ENCODE peak calls at places on chromosomes 6 and 20, in five cellular contexts. I is cardiac muscle cell; Q is breast epithelium; P is effector memory CD4-positive, alpha-beta T cell; X is aorta. T is an unnamed sample.
A peak's percentile ranks its signal among the peaks of the same experiment; 100 is the strongest.

GRCh38 chr20:45470939-45471338 is 1.4 kb downstream of the WFDC2 start:
- DNase-seq in I (peak; percentile 17), Q (no peak), P (no peak), X (no peak), T (no peak)

GRCh38 chr6:52022675-52023074 is 64.7 kb downstream of the PKHD1 start:
- DNase-seq in I (no peak), Q (no peak), P (no peak), X (no peak), T (no peak)

GRCh38 chr6:100267721-100268123 is 197.0 kb downstream of the SIM1 start:
- DNase-seq in I (no peak), Q (no peak), P (no peak), X (no peak), T (no peak)

GRCh38 chr20:1566701-1567100 is 9.2 kb upstream of the SIRPD start:
- DNase-seq in I (no peak), Q (no peak), P (no peak), X (no peak), T (no peak)

GRCh38 chr20:48597521-48598302 is 230.1 kb downstream of the PREX1 start:
- DNase-seq in I (no peak), Q (peak; percentile 48), P (no peak), X (peak; percentile 73), T (peak; percentile 32)

GRCh38 chr20:49835031-49835430 is 22.4 kb downstream of the SLC9A8 start:
- DNase-seq in I (no peak), Q (no peak), P (no peak), X (no peak), T (no peak)

GRCh38 chr20:41276317-41276751 is 41.2 kb downstream of the ZHX3 start:
- DNase-seq in I (peak; percentile 7), Q (no peak), P (no peak), X (no peak), T (no peak)

GRCh38 chr6:15456422-15456821 is 206.4 kb downstream of the DTNBP1 start:
- DNase-seq in I (no peak), Q (no peak), P (no peak), X (no peak), T (no peak)

GRCh38 chr6:12232339-12232738 is 57.8 kb upstream of the EDN1 start:
- DNase-seq in I (no peak), Q (no peak), P (no peak), X (no peak), T (no peak)

GRCh38 chr20:4326194-4327065 is 311.1 kb upstream of the RNF24 start:
- DNase-seq in I (no peak), Q (no peak), P (no peak), X (no peak), T (no peak)

GRCh38 chr6:62714112-62714511 is 428.1 kb upstream of the KHDRBS2 start:
- DNase-seq in I (no peak), Q (no peak), P (no peak), X (no peak), T (no peak)

GRCh38 chr6:161139766-161140553 is 133.9 kb downstream of the AGPAT4 start:
- DNase-seq in I (no peak), Q (no peak), P (peak; percentile 20), X (peak; percentile 79), T (no peak)

GRCh38 chr20:4697189-4697873 is 24.4 kb upstream of the PRND start:
- DNase-seq in I (no peak), Q (no peak), P (no peak), X (no peak), T (no peak)

GRCh38 chr6:143164565-143165105 is 103.9 kb downstream of the AIG1 start:
- DNase-seq in I (no peak), Q (no peak), P (no peak), X (no peak), T (no peak)

GRCh38 chr6:7150381-7151064 is 42.8 kb downstream of the RREB1 start:
- DNase-seq in I (no peak), Q (no peak), P (no peak), X (no peak), T (no peak)

GRCh38 chr20:32510601-32511357 is 74.4 kb downstream of the NOL4L start:
- DNase-seq in I (peak; percentile 45), Q (no peak), P (no peak), X (peak; percentile 43), T (no peak)

GRCh38 chr6:287500-287883 is 4.8 kb upstream of the DUSP22 start:
- DNase-seq in I (no peak), Q (no peak), P (no peak), X (no peak), T (no peak)

GRCh38 chr6:138546733-138547185 is 47.5 kb upstream of the NHSL1 start:
- DNase-seq in I (no peak), Q (no peak), P (no peak), X (no peak), T (no peak)

DNA sequence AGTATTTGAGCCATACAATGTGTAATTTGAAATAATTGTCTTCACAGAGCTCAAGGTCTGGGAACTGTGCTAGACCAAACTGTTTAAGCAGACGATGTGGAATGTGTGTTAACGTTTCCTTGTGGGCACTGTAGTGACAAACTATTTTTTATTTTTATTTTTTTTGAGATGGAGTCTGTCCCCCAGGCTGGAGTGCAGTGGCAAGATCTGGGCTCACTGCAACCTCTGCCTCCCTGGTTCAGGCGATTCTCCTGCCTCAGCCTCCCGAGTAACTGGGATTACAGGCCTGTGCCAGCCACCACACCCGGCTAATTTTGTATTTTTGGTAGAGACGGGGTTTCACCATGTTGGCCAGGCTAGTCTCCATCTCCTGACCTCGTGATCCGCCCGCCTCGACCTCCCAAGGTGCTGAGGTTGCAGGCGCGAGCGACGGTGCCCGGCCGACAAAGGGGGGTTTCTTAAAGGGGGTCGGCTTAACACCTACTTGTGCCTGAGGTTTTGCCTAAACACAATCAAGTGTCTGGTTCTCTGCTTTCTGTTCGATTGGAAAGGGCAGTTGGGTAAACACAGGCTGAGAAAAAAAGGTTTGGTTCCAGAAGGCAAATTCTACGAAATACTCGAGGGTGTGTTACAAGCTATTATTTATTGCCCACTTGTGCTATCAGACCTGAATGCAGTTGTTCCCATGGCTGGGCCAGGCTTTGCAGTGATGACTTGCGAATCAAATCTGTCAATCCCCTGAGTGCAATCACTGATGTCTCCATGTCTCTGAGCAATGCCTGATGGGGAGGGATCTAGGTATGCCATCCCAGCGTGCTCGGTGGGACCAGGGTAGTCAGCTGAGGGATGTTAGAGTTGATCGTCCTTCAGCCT is 1.3 kb downstream of the NOP56 start:
- DNase-seq in I (no peak), Q (no peak), P (no peak), X (no peak), T (no peak)
- H3K27ac ChIP-seq in I (peak overlapping the region; percentile 85), Q (no peak overlapping the region), P (peak overlapping the region; percentile 90), X (no peak overlapping the region), T (no peak overlapping the region)

GRCh38 chr6:5028921-5029320 is 25.1 kb upstream of the RPP40 start:
- DNase-seq in I (no peak), Q (no peak), P (no peak), X (no peak), T (no peak)

GRCh38 chr6:5029609-5030008 is 25.8 kb upstream of the RPP40 start:
- DNase-seq in I (no peak), Q (no peak), P (no peak), X (no peak), T (no peak)

GRCh38 chr6:5023923-5024322 is 20.1 kb upstream of the RPP40 start:
- DNase-seq in I (no peak), Q (no peak), P (no peak), X (no peak), T (no peak)

GRCh38 chr6:5028301-5028700 is 24.5 kb upstream of the RPP40 start:
- DNase-seq in I (no peak), Q (no peak), P (no peak), X (no peak), T (no peak)

GRCh38 chr6:5025911-5026819 is 22.3 kb upstream of the RPP40 start:
- DNase-seq in I (peak; percentile 74), Q (no peak), P (no peak), X (peak; percentile 87), T (no peak)
- H3K4me3 ChIP-seq in I (peak overlapping the region; percentile 29), Q (peak overlapping the region; percentile 52), P (no peak overlapping the region), X (peak overlapping the region; percentile 96), T (peak overlapping the region; percentile 19)

GRCh38 chr6:35722121-35722761 is 14.6 kb upstream of the ARMC12 start:
- DNase-seq in I (no peak), Q (no peak), P (no peak), X (no peak), T (peak; percentile 86)

GRCh38 chr6:35719407-35719829 is 17.4 kb upstream of the ARMC12 start:
- DNase-seq in I (no peak), Q (no peak), P (no peak), X (peak; percentile 53), T (no peak)

GRCh38 chr6:35718911-35719381 is 17.9 kb upstream of the ARMC12 start:
- DNase-seq in I (no peak), Q (peak; percentile 19), P (no peak), X (no peak), T (peak; percentile 52)

GRCh38 chr6:35718354-35718695 is 18.5 kb upstream of the ARMC12 start:
- DNase-seq in I (no peak), Q (no peak), P (no peak), X (no peak), T (no peak)

DNA sequence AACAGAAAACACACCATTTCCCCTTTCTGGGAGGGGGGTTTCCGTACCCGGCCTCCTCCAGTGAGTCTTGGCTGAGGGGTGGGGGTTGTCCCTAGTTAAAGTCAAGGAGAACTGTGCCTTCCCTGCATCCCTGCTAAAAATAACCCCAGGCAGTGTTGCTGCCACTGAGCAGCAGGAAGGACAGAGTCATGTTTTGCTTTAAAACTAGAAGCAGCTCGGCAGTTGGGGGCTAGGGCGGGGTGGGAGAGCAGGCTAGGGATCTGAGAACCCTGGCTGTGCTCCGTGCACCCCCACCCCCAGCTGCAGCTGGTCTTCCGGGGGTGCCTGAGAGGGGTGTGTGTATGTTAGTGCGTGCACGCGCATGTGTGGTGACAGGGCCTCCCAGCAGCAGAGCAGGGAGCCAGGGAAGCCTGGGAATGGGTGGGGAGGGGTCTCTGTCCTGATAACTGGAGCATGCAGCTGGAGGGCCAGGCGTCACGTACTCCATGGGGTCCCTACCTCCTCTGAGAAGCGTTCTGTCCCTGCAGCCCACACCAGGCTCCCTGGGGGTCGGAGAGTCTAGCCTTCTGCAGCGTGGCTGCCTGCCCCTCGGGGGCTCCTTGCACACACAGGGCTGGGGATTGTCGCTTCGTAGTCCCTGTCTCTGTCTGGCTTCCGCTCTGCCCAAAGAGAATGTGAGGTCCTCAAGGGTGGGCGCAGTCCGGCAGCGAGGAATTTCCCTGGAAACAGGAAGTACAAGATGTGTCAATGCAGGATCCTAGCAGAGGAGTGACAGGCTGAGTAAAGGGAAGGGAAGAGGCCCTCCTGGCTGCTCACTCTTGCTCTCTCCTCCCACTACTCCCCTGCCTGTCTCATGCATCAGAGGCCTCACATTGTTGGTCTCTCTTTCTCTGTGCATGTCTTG is 16.8 kb upstream of the ARMC12 start:
- DNase-seq in I (peak; percentile 61), Q (peak; percentile 47), P (no peak), X (no peak), T (no peak)
- H3K27ac ChIP-seq in I (peak overlapping the region; percentile 94), Q (no peak overlapping the region), P (peak overlapping the region; percentile 45), X (no peak overlapping the region), T (peak overlapping the region; percentile 80)

GRCh38 chr6:82245376-82245775 is 2.2 kb downstream of the IBTK start:
- DNase-seq in I (no peak), Q (no peak), P (no peak), X (no peak), T (no peak)
- H3K4me3 ChIP-seq in I (no peak overlapping the region), Q (no peak overlapping the region), P (no peak overlapping the region), X (no peak overlapping the region), T (no peak overlapping the region)

T was measured in Peyer's patch.